ENCODE peak calls at places on chromosomes 5 and 9, in five cellular contexts. I is endodermal cell, P is AG09309, A is tibial artery, M is psoas muscle. J is an unnamed sample.

GRCh38 chr5:6551287-6551954 is 81.4 kb downstream of the NSUN2 start:
- DNase-seq in P (peak; percentile 35), A (no peak), I (no peak), M (peak; percentile 83), J (peak; percentile 70)

GRCh38 chr9:134358026-134358967 is 32.0 kb downstream of the RXRA start:
- DNase-seq in P (no peak), I (no peak), A (no peak), M (no peak), J (no peak)

GRCh38 chr5:154207204-154207603 is 16.7 kb downstream of the GALNT10 start:
- DNase-seq in M (no peak), A (no peak), I (no peak), P (no peak), J (no peak)

GRCh38 chr5:65508978-65509377 is 27.3 kb upstream of the ADAMTS6 start:
- DNase-seq in M (no peak), P (no peak), A (no peak), I (no peak), J (no peak)

GRCh38 chr5:37184748-37185364 is 64.3 kb downstream of the CPLANE1 start:
- DNase-seq in M (no peak), I (no peak), P (no peak), A (no peak), J (no peak)

GRCh38 chr9:105856020-105856419 is 161.7 kb downstream of the TMEM38B start:
- DNase-seq in A (no peak), M (no peak), I (no peak), P (no peak), J (no peak)

GRCh38 chr5:96242536-96242935 is 190.5 kb downstream of the PCSK1 start:
- DNase-seq in M (no peak), I (no peak), P (peak; percentile 37), A (no peak), J (no peak)

GRCh38 chr5:143652104-143652700 is 159.8 kb upstream of the HMHB1 start:
- DNase-seq in I (no peak), M (no peak), A (no peak), P (no peak), J (no peak)

GRCh38 chr9:99954841-99955240 is 48.4 kb downstream of the STX17 start:
- DNase-seq in I (no peak), P (no peak), M (no peak), A (no peak), J (no peak)

GRCh38 chr5:112968411-112969106 is 8.0 kb upstream of the DCP2 start:
- DNase-seq in I (no peak), A (no peak), M (no peak), P (no peak), J (no peak)

GRCh38 chr9:31674264-31674663 is 710.2 kb upstream of the ACO1 start:
- DNase-seq in P (no peak), A (no peak), I (no peak), M (no peak), J (no peak)

GRCh38 chr9:128097156-128098016 is 29.4 kb downstream of the SLC25A25 start:
- DNase-seq in A (no peak), I (peak; percentile 74), P (no peak), M (no peak), J (no peak)

GRCh38 chr9:90895786-90896185 is 94.2 kb downstream of the SYK start:
- DNase-seq in M (no peak), A (no peak), I (peak; percentile 28), P (no peak), J (no peak)

GRCh38 chr5:92687793-92688467 is 893.1 kb downstream of the NR2F1-AS1 start:
- DNase-seq in I (peak; percentile 55), P (peak; percentile 55), A (no peak), M (no peak), J (no peak)

DNA sequence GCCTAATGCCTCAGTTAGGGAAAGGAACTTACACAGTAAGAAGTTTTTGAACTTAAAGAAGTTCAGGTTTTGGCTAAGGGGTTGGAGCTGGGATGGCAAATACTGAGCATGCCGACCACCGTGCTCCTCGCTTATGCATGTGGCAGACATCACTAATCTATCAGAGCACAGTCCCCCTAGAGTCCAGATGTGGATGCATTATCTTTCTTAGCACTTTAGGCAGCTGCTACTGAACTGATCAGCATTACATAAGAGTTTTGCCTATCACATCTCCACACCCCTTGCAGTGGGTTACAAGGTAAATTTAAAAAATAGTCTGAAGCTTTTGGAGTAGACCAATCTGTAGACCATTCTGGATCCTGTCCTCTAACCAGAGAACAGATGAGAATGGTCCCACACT is 22.4 kb downstream of the MACIR start:
- DNase-seq in I (no peak), M (no peak), P (no peak), A (no peak), J (no peak)
- TF ChIP-seq CTCF in I (peak; percentile 16), M (no peak), P (no peak), A (no peak), J (no peak)

GRCh38 chr5:100479079-100479688 is 56.0 kb upstream of the FAM174A start:
- DNase-seq in P (peak; percentile 1), A (no peak), I (peak; percentile 49), M (no peak), J (no peak)
- TF ChIP-seq CTCF in P (peak; percentile 61), A (no peak), I (peak; percentile 78), M (peak; percentile 64), J (no peak)

GRCh38 chr5:35229076-35230042 is 928 bp downstream of the PRLR start:
- DNase-seq in P (no peak), A (no peak), I (peak; percentile 93), M (no peak), J (peak; percentile 85)
- TF ChIP-seq CTCF in P (no peak), A (no peak), I (peak; percentile 75), M (no peak), J (no peak)

DNA sequence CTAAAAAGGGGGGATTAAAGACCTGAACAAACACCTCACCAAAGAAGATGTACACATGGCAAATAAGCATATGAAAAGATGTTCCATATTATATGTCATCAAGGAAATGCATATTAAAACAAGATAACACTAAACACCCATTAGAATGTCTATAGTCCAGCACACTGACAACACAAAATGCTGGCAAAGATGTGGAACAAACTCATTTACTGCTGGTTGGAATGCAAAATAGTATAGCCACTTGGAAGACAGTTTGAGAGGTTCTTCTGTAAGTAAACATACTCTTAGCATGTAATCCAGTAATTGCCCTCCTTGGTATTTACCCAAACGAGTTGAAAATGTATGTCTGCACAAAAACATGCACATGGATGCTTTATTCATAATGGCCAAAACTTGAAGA is 73.6 kb downstream of the RGMB start:
- DNase-seq in I (no peak), M (no peak), A (no peak), P (no peak), J (no peak)
- TF ChIP-seq CTCF in I (no peak), M (no peak), A (no peak), P (no peak), J (no peak)

DNA sequence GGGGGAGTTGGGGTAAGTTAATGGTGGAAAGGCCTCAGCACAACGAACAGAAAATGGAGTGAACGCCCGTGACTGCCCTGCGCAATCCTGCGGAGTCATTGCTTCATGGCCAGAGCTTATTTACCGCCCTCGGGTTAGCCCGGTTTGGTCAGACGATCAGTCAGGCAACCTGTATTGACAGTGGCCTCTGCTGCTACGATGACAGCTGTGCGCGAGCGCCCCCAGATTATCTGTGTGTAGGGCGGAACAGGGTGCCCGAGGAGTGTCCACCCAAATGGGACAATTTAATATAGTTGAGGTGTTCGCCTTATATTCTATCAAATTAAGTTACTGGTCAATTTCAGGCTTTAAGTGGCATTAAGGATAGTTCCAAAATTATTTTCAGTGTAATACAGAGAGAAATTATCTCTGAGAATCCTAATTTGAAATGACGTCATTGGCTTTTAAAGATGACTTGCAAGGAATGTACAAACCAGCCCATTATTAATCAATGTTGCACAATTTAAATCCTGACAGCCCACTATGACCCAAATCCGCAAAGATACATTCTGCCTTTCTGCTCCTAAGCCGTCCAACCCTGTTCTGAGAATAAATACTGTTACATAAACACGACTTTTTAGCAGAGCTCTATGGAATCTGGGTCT is 879 bp upstream of the UBQLN1 start:
- DNase-seq in P (peak; percentile 7), I (peak; percentile 78), M (peak; percentile 83), A (peak; percentile 89), J (peak; percentile 97)
- TF ChIP-seq CTCF in P (peak; percentile 3), I (peak; percentile 41), M (peak; percentile 20), A (no peak), J (no peak)

GRCh38 chr5:3602713-3603502 is 7.3 kb downstream of the IRX1 start:
- DNase-seq in P (no peak), I (peak; percentile 87), A (no peak), M (no peak), J (no peak)
- TF ChIP-seq CTCF in P (peak; percentile 60), I (peak; percentile 86), A (peak; percentile 35), M (peak; percentile 46), J (no peak)

J was measured in lower leg skin.